ENCODE peak calls at places on chromosomes 11 and 22, in eight cellular contexts. Q, Z, V, U, L, K, F and O are unnamed samples.

GRCh38 chr11:2687223-2687530 is 12.6 kb downstream of the KCNQ1OT1 start:
- DNase-seq in U (no peak), L (no peak), Q (no peak), V (no peak), F (no peak), K (no peak), Z (no peak), O (no peak)

GRCh38 chr11:46381046-46381835 is at the start of gene MDK:
- DNase-seq in L (no peak), U (peak), K (no peak), F (no peak), V (no peak), Z (peak), Q (peak), O (peak)

GRCh38 chr22:48627203-48627602 is 1200.5 kb downstream of the BRD1 start:
- DNase-seq in K (no peak), Z (no peak), Q (no peak), L (no peak), U (no peak), F (no peak), V (no peak), O (peak)

GRCh38 chr22:46686221-46686872 is 51.7 kb downstream of the CERK start:
- DNase-seq in U (no peak), K (no peak), L (no peak), Z (no peak), V (no peak), F (no peak), Q (peak), O (no peak)

GRCh38 chr11:16737860-16738197 is 618 bp upstream of the C11orf58 start:
- DNase-seq in Q (no peak), Z (peak), F (no peak), L (no peak), V (no peak), K (no peak), U (no peak), O (peak)

GRCh38 chr22:27718186-27719032 is 83.1 kb downstream of the MN1 start:
- DNase-seq in Q (peak), F (peak), Z (peak), L (peak), K (no peak), V (no peak), U (no peak), O (peak)

GRCh38 chr11:88439356-88439755 is 101.8 kb upstream of the CTSC start:
- DNase-seq in Q (no peak), F (no peak), Z (no peak), L (no peak), V (no peak), U (no peak), K (no peak), O (no peak)

GRCh38 chr22:31585161-31585859 is 76.7 kb downstream of the PISD start:
- DNase-seq in V (no peak), Q (no peak), Z (no peak), L (no peak), U (peak), K (no peak), F (peak), O (no peak)

GRCh38 chr11:67631427-67631826 is 1.7 kb upstream of the NUDT8 start:
- DNase-seq in U (no peak), Z (no peak), Q (no peak), V (no peak), F (no peak), L (no peak), K (no peak), O (no peak)

GRCh38 chr11:14371249-14371648 is 12.3 kb upstream of the RRAS2 start:
- DNase-seq in L (no peak), V (no peak), Q (no peak), F (no peak), U (no peak), Z (no peak), K (no peak), O (no peak)

GRCh38 chr11:107565219-107565937 is at the start of gene ALKBH8:
- DNase-seq in Q (peak), L (peak), V (peak), F (peak), U (peak), Z (peak), K (peak), O (peak)

GRCh38 chr11:93545566-93545965 is 2.4 kb upstream of the SMCO4 start:
- DNase-seq in F (no peak), U (no peak), L (no peak), Q (no peak), K (no peak), Z (no peak), V (no peak), O (no peak)

GRCh38 chr11:87038235-87038960 is 664 bp downstream of the TMEM135 start:
- DNase-seq in Z (no peak), Q (peak), L (no peak), F (peak), K (no peak), V (no peak), U (peak), O (no peak)

GRCh38 chr11:12853652-12854296 is 155.3 kb upstream of the RASSF10 start:
- DNase-seq in Z (peak), L (no peak), V (no peak), U (no peak), F (no peak), K (no peak), Q (no peak), O (no peak)

GRCh38 chr22:24601217-24602104 is 1.5 kb upstream of the GGT1 start:
- DNase-seq in Q (no peak), F (no peak), Z (no peak), U (peak), V (no peak), L (no peak), K (peak), O (peak)

GRCh38 chr11:78560066-78560597 is 14.5 kb downstream of the NARS2 start:
- DNase-seq in L (no peak), V (no peak), Z (no peak), K (no peak), Q (no peak), F (no peak), U (peak), O (no peak)

GRCh38 chr22:46074771-46075551 is 75.4 kb upstream of the PPARA start:
- DNase-seq in Q (peak), Z (no peak), U (no peak), F (no peak), K (no peak), L (peak), V (no peak), O (no peak)

GRCh38 chr11:133928628-133929059 is 28.1 kb downstream of the IGSF9B start:
- DNase-seq in L (no peak), Q (no peak), Z (no peak), F (peak), V (peak), K (peak), U (peak), O (no peak)

GRCh38 chr22:42324991-42325710 is 54.7 kb upstream of the TCF20 start:
- DNase-seq in F (no peak), K (no peak), V (no peak), Z (no peak), U (no peak), L (no peak), Q (no peak), O (no peak)

GRCh38 chr11:92180664-92181251 is 43.9 kb upstream of the FAT3 start:
- DNase-seq in V (no peak), Z (no peak), K (no peak), L (no peak), F (peak), Q (no peak), U (no peak), O (no peak)

GRCh38 chr22:22316589-22316988 is 72.0 kb downstream of the VPREB1 start:
- DNase-seq in V (no peak), U (no peak), L (no peak), F (no peak), Q (no peak), K (no peak), Z (no peak), O (no peak)

GRCh38 chr11:92199991-92200390 is 24.6 kb upstream of the FAT3 start:
- DNase-seq in Q (no peak), U (no peak), Z (no peak), L (no peak), K (no peak), V (no peak), F (no peak), O (peak)

GRCh38 chr22:32708835-32709234 is 92.7 kb upstream of the TIMP3 start:
- DNase-seq in V (no peak), U (no peak), Q (no peak), L (no peak), F (no peak), K (no peak), Z (no peak), O (no peak)

GRCh38 chr11:12556788-12557384 is 117.3 kb upstream of the TEAD1 start:
- DNase-seq in K (no peak), L (peak), V (no peak), Q (peak), F (peak), Z (peak), U (no peak), O (peak)

GRCh38 chr22:24433868-24434471 is 6.6 kb downstream of the ADORA2A start:
- DNase-seq in Q (peak), K (no peak), L (no peak), Z (no peak), F (peak), U (no peak), V (peak), O (no peak)

GRCh38 chr11:9518835-9519234 is 54.6 kb upstream of the WEE1 start:
- DNase-seq in U (no peak), F (no peak), Z (no peak), L (no peak), Q (no peak), K (no peak), V (no peak), O (no peak)